ENCODE peak calls at places on chromosomes 6 and 20, in nine cellular contexts. One of them, this sample, is unnamed.

GRCh38 chr20:7383218-7383617 is 557.0 kb downstream of the HAO1 start:
- DNase-seq in NCI-H1105 treated with DMSO at 0.1 percent for 48 hours: no peak
- DNase-seq in AG20443: no peak
- DNase-seq in dermis microvascular lymphatic vessel endothelial cell: no peak
- DNase-seq in epithelial cell of proximal tubule: no peak
- DNase-seq in stomach: no peak
- DNase-seq in renal cortical epithelial cell: peak; percentile 20
- DNase-seq in H4: no peak
- DNase-seq in cardiac septum: no peak
- DNase-seq in this sample: no peak

GRCh38 chr20:34235875-34236274 is 5.3 kb upstream of the ASIP start:
- DNase-seq in NCI-H1105 treated with DMSO at 0.1 percent for 48 hours: no peak
- DNase-seq in epithelial cell of proximal tubule: no peak
- DNase-seq in cardiac septum: no peak
- DNase-seq in renal cortical epithelial cell: no peak
- DNase-seq in AG20443: no peak
- DNase-seq in stomach: no peak
- DNase-seq in dermis microvascular lymphatic vessel endothelial cell: no peak
- DNase-seq in H4: no peak
- DNase-seq in this sample: no peak

GRCh38 chr6:34295721-34296120 is 46.9 kb upstream of the SMIM29 start:
- DNase-seq in AG20443: no peak
- DNase-seq in dermis microvascular lymphatic vessel endothelial cell: no peak
- DNase-seq in H4: no peak
- DNase-seq in renal cortical epithelial cell: peak; percentile 79
- DNase-seq in cardiac septum: no peak
- DNase-seq in NCI-H1105 treated with DMSO at 0.1 percent for 48 hours: no peak
- DNase-seq in epithelial cell of proximal tubule: peak; percentile 66
- DNase-seq in stomach: no peak
- DNase-seq in this sample: no peak

GRCh38 chr6:49326337-49326736 is 136.7 kb downstream of the MMUT start:
- DNase-seq in AG20443: peak; percentile 36
- DNase-seq in NCI-H1105 treated with DMSO at 0.1 percent for 48 hours: no peak
- DNase-seq in H4: no peak
- DNase-seq in dermis microvascular lymphatic vessel endothelial cell: peak; percentile 74
- DNase-seq in epithelial cell of proximal tubule: no peak
- DNase-seq in cardiac septum: no peak
- DNase-seq in renal cortical epithelial cell: peak; percentile 66
- DNase-seq in stomach: no peak
- DNase-seq in this sample: no peak

GRCh38 chr6:7974553-7974931 is 64.0 kb upstream of the TXNDC5 start:
- DNase-seq in epithelial cell of proximal tubule: no peak
- DNase-seq in AG20443: no peak
- DNase-seq in NCI-H1105 treated with DMSO at 0.1 percent for 48 hours: no peak
- DNase-seq in renal cortical epithelial cell: no peak
- DNase-seq in cardiac septum: no peak
- DNase-seq in H4: no peak
- DNase-seq in stomach: no peak
- DNase-seq in dermis microvascular lymphatic vessel endothelial cell: no peak
- DNase-seq in this sample: no peak

GRCh38 chr20:62872184-62872862 is 10.7 kb upstream of the TCFL5 start:
- DNase-seq in cardiac septum: no peak
- DNase-seq in AG20443: no peak
- DNase-seq in epithelial cell of proximal tubule: no peak
- DNase-seq in NCI-H1105 treated with DMSO at 0.1 percent for 48 hours: no peak
- DNase-seq in stomach: no peak
- DNase-seq in dermis microvascular lymphatic vessel endothelial cell: no peak
- DNase-seq in renal cortical epithelial cell: no peak
- DNase-seq in H4: no peak
- DNase-seq in this sample: no peak

GRCh38 chr6:35489995-35490791 is 6.7 kb downstream of the TEAD3 start:
- DNase-seq in renal cortical epithelial cell: no peak
- DNase-seq in stomach: no peak
- DNase-seq in cardiac septum: peak; percentile 93
- DNase-seq in H4: no peak
- DNase-seq in NCI-H1105 treated with DMSO at 0.1 percent for 48 hours: no peak
- DNase-seq in epithelial cell of proximal tubule: no peak
- DNase-seq in AG20443: peak; percentile 89
- DNase-seq in dermis microvascular lymphatic vessel endothelial cell: no peak
- DNase-seq in this sample: no peak

GRCh38 chr6:141562181-141562800 is 570.4 kb upstream of the GJE1 start:
- DNase-seq in H4: no peak
- DNase-seq in NCI-H1105 treated with DMSO at 0.1 percent for 48 hours: peak; percentile 58
- DNase-seq in renal cortical epithelial cell: peak; percentile 27
- DNase-seq in epithelial cell of proximal tubule: no peak
- DNase-seq in cardiac septum: no peak
- DNase-seq in AG20443: peak; percentile 19
- DNase-seq in dermis microvascular lymphatic vessel endothelial cell: peak; percentile 78
- DNase-seq in stomach: no peak
- DNase-seq in this sample: peak; percentile 71

GRCh38 chr6:111944541-111944940 is 71.3 kb upstream of the FYN start:
- DNase-seq in NCI-H1105 treated with DMSO at 0.1 percent for 48 hours: no peak
- DNase-seq in epithelial cell of proximal tubule: no peak
- DNase-seq in renal cortical epithelial cell: no peak
- DNase-seq in dermis microvascular lymphatic vessel endothelial cell: no peak
- DNase-seq in H4: no peak
- DNase-seq in stomach: no peak
- DNase-seq in AG20443: no peak
- DNase-seq in cardiac septum: no peak
- DNase-seq in this sample: no peak

GRCh38 chr20:53681352-53682212 is 87.9 kb upstream of the ZNF217 start:
- DNase-seq in AG20443: no peak
- DNase-seq in stomach: peak; percentile 41
- DNase-seq in NCI-H1105 treated with DMSO at 0.1 percent for 48 hours: no peak
- DNase-seq in H4: no peak
- DNase-seq in cardiac septum: no peak
- DNase-seq in epithelial cell of proximal tubule: no peak
- DNase-seq in renal cortical epithelial cell: no peak
- DNase-seq in dermis microvascular lymphatic vessel endothelial cell: no peak
- DNase-seq in this sample: no peak

GRCh38 chr6:97445406-97445805 is 162.4 kb upstream of the MMS22L start:
- DNase-seq in epithelial cell of proximal tubule: no peak
- DNase-seq in H4: no peak
- DNase-seq in NCI-H1105 treated with DMSO at 0.1 percent for 48 hours: no peak
- DNase-seq in dermis microvascular lymphatic vessel endothelial cell: no peak
- DNase-seq in renal cortical epithelial cell: no peak
- DNase-seq in AG20443: no peak
- DNase-seq in stomach: no peak
- DNase-seq in cardiac septum: no peak
- DNase-seq in this sample: no peak

GRCh38 chr6:2158596-2159271 is 86.7 kb downstream of the GMDS start:
- DNase-seq in H4: peak; percentile 53
- DNase-seq in NCI-H1105 treated with DMSO at 0.1 percent for 48 hours: no peak
- DNase-seq in AG20443: peak; percentile 25
- DNase-seq in stomach: no peak
- DNase-seq in dermis microvascular lymphatic vessel endothelial cell: no peak
- DNase-seq in cardiac septum: no peak
- DNase-seq in renal cortical epithelial cell: peak; percentile 49
- DNase-seq in epithelial cell of proximal tubule: peak; percentile 27
- DNase-seq in this sample: no peak

GRCh38 chr6:129135421-129135820 is 252.5 kb downstream of the LAMA2 start:
- DNase-seq in stomach: no peak
- DNase-seq in H4: no peak
- DNase-seq in dermis microvascular lymphatic vessel endothelial cell: no peak
- DNase-seq in cardiac septum: no peak
- DNase-seq in NCI-H1105 treated with DMSO at 0.1 percent for 48 hours: no peak
- DNase-seq in AG20443: peak; percentile 18
- DNase-seq in epithelial cell of proximal tubule: no peak
- DNase-seq in renal cortical epithelial cell: no peak
- DNase-seq in this sample: no peak

GRCh38 chr6:84549912-84550311 is 214.5 kb downstream of the TBX18 start:
- DNase-seq in NCI-H1105 treated with DMSO at 0.1 percent for 48 hours: no peak
- DNase-seq in AG20443: no peak
- DNase-seq in cardiac septum: no peak
- DNase-seq in stomach: no peak
- DNase-seq in dermis microvascular lymphatic vessel endothelial cell: no peak
- DNase-seq in H4: no peak
- DNase-seq in epithelial cell of proximal tubule: no peak
- DNase-seq in renal cortical epithelial cell: no peak
- DNase-seq in this sample: no peak

GRCh38 chr6:111012143-111012452 is 30.3 kb downstream of the RPF2 start:
- DNase-seq in dermis microvascular lymphatic vessel endothelial cell: no peak
- DNase-seq in stomach: no peak
- DNase-seq in renal cortical epithelial cell: no peak
- DNase-seq in epithelial cell of proximal tubule: no peak
- DNase-seq in cardiac septum: no peak
- DNase-seq in H4: no peak
- DNase-seq in NCI-H1105 treated with DMSO at 0.1 percent for 48 hours: no peak
- DNase-seq in AG20443: no peak
- DNase-seq in this sample: no peak

GRCh38 chr6:133553652-133554051 is 312.5 kb downstream of the EYA4 start:
- DNase-seq in AG20443: peak; percentile 44
- DNase-seq in dermis microvascular lymphatic vessel endothelial cell: peak; percentile 56
- DNase-seq in stomach: peak; percentile 54
- DNase-seq in H4: peak; percentile 55
- DNase-seq in NCI-H1105 treated with DMSO at 0.1 percent for 48 hours: peak; percentile 66
- DNase-seq in epithelial cell of proximal tubule: peak; percentile 10
- DNase-seq in renal cortical epithelial cell: peak; percentile 65
- DNase-seq in cardiac septum: no peak
- DNase-seq in this sample: peak; percentile 40

GRCh38 chr6:33193619-33194018 is 1.4 kb upstream of the COL11A2 start:
- DNase-seq in renal cortical epithelial cell: no peak
- DNase-seq in epithelial cell of proximal tubule: no peak
- DNase-seq in AG20443: no peak
- DNase-seq in cardiac septum: no peak
- DNase-seq in NCI-H1105 treated with DMSO at 0.1 percent for 48 hours: no peak
- DNase-seq in dermis microvascular lymphatic vessel endothelial cell: no peak
- DNase-seq in stomach: no peak
- DNase-seq in H4: no peak
- DNase-seq in this sample: no peak

GRCh38 chr6:136608991-136609390 is 58.8 kb upstream of the MAP7 start:
- DNase-seq in renal cortical epithelial cell: peak; percentile 43
- DNase-seq in epithelial cell of proximal tubule: no peak
- DNase-seq in H4: no peak
- DNase-seq in stomach: no peak
- DNase-seq in AG20443: peak; percentile 46
- DNase-seq in NCI-H1105 treated with DMSO at 0.1 percent for 48 hours: no peak
- DNase-seq in cardiac septum: no peak
- DNase-seq in dermis microvascular lymphatic vessel endothelial cell: no peak
- DNase-seq in this sample: no peak

GRCh38 chr20:2955257-2955950 is 82.1 kb downstream of the PTPRA start:
- DNase-seq in AG20443: no peak
- DNase-seq in H4: no peak
- DNase-seq in NCI-H1105 treated with DMSO at 0.1 percent for 48 hours: no peak
- DNase-seq in cardiac septum: no peak
- DNase-seq in renal cortical epithelial cell: no peak
- DNase-seq in epithelial cell of proximal tubule: no peak
- DNase-seq in stomach: no peak
- DNase-seq in dermis microvascular lymphatic vessel endothelial cell: no peak
- DNase-seq in this sample: no peak

GRCh38 chr20:61891916-61892649 is 173.6 kb downstream of the TAF4 start:
- DNase-seq in cardiac septum: no peak
- DNase-seq in renal cortical epithelial cell: no peak
- DNase-seq in NCI-H1105 treated with DMSO at 0.1 percent for 48 hours: no peak
- DNase-seq in dermis microvascular lymphatic vessel endothelial cell: no peak
- DNase-seq in stomach: no peak
- DNase-seq in AG20443: no peak
- DNase-seq in epithelial cell of proximal tubule: no peak
- DNase-seq in H4: no peak
- DNase-seq in this sample: no peak

GRCh38 chr20:63495771-63496403 is 3.0 kb downstream of the EEF1A2 start:
- DNase-seq in epithelial cell of proximal tubule: no peak
- DNase-seq in cardiac septum: peak; percentile 89
- DNase-seq in NCI-H1105 treated with DMSO at 0.1 percent for 48 hours: peak; percentile 31
- DNase-seq in stomach: peak; percentile 79
- DNase-seq in dermis microvascular lymphatic vessel endothelial cell: no peak
- DNase-seq in renal cortical epithelial cell: no peak
- DNase-seq in H4: no peak
- DNase-seq in AG20443: peak; percentile 88
- DNase-seq in this sample: peak; percentile 32

GRCh38 chr6:149221774-149222070 is 95.8 kb upstream of the TAB2 start:
- DNase-seq in cardiac septum: no peak
- DNase-seq in NCI-H1105 treated with DMSO at 0.1 percent for 48 hours: no peak
- DNase-seq in stomach: no peak
- DNase-seq in H4: no peak
- DNase-seq in AG20443: no peak
- DNase-seq in renal cortical epithelial cell: peak; percentile 43
- DNase-seq in epithelial cell of proximal tubule: no peak
- DNase-seq in dermis microvascular lymphatic vessel endothelial cell: no peak
- DNase-seq in this sample: no peak

GRCh38 chr6:138382498-138383265 is 5.0 kb downstream of the SMIM28 start:
- DNase-seq in AG20443: no peak
- DNase-seq in cardiac septum: no peak
- DNase-seq in stomach: no peak
- DNase-seq in H4: no peak
- DNase-seq in renal cortical epithelial cell: peak; percentile 50
- DNase-seq in epithelial cell of proximal tubule: no peak
- DNase-seq in NCI-H1105 treated with DMSO at 0.1 percent for 48 hours: no peak
- DNase-seq in dermis microvascular lymphatic vessel endothelial cell: no peak
- DNase-seq in this sample: no peak

GRCh38 chr6:136508701-136509387 is 41.4 kb downstream of the MAP7 start:
- DNase-seq in renal cortical epithelial cell: peak; percentile 69
- DNase-seq in dermis microvascular lymphatic vessel endothelial cell: no peak
- DNase-seq in cardiac septum: no peak
- DNase-seq in stomach: no peak
- DNase-seq in NCI-H1105 treated with DMSO at 0.1 percent for 48 hours: no peak
- DNase-seq in AG20443: no peak
- DNase-seq in epithelial cell of proximal tubule: peak; percentile 41
- DNase-seq in H4: no peak
- DNase-seq in this sample: no peak

GRCh38 chr6:7919871-7920270 is 9.3 kb upstream of the TXNDC5 start:
- DNase-seq in stomach: no peak
- DNase-seq in NCI-H1105 treated with DMSO at 0.1 percent for 48 hours: no peak
- DNase-seq in cardiac septum: no peak
- DNase-seq in renal cortical epithelial cell: peak; percentile 78
- DNase-seq in dermis microvascular lymphatic vessel endothelial cell: no peak
- DNase-seq in epithelial cell of proximal tubule: peak; percentile 45
- DNase-seq in AG20443: no peak
- DNase-seq in H4: no peak
- DNase-seq in this sample: no peak

GRCh38 chr6:125597411-125598253 is 151.8 kb upstream of the HEY2 start:
- DNase-seq in NCI-H1105 treated with DMSO at 0.1 percent for 48 hours: peak; percentile 96
- DNase-seq in H4: peak; percentile 15
- DNase-seq in epithelial cell of proximal tubule: peak; percentile 62
- DNase-seq in cardiac septum: no peak
- DNase-seq in stomach: no peak
- DNase-seq in AG20443: no peak
- DNase-seq in dermis microvascular lymphatic vessel endothelial cell: no peak
- DNase-seq in renal cortical epithelial cell: peak; percentile 98
- DNase-seq in this sample: peak; percentile 55

GRCh38 chr6:3031857-3032256 is 32.2 kb downstream of the NQO2 start:
- DNase-seq in epithelial cell of proximal tubule: no peak
- DNase-seq in stomach: no peak
- DNase-seq in renal cortical epithelial cell: no peak
- DNase-seq in dermis microvascular lymphatic vessel endothelial cell: no peak
- DNase-seq in cardiac septum: no peak
- DNase-seq in NCI-H1105 treated with DMSO at 0.1 percent for 48 hours: peak; percentile 8
- DNase-seq in H4: no peak
- DNase-seq in AG20443: no peak
- DNase-seq in this sample: no peak

GRCh38 chr6:50952092-50952932 is 133.6 kb downstream of the TFAP2B start:
- DNase-seq in cardiac septum: no peak
- DNase-seq in AG20443: no peak
- DNase-seq in renal cortical epithelial cell: peak; percentile 66
- DNase-seq in stomach: no peak
- DNase-seq in H4: peak; percentile 51
- DNase-seq in NCI-H1105 treated with DMSO at 0.1 percent for 48 hours: peak; percentile 34
- DNase-seq in dermis microvascular lymphatic vessel endothelial cell: no peak
- DNase-seq in epithelial cell of proximal tubule: no peak
- DNase-seq in this sample: no peak

GRCh38 chr20:58131581-58132142 is 96.8 kb downstream of the ANKRD60 start:
- DNase-seq in stomach: no peak
- DNase-seq in dermis microvascular lymphatic vessel endothelial cell: no peak
- DNase-seq in renal cortical epithelial cell: peak; percentile 69
- DNase-seq in AG20443: peak; percentile 63
- DNase-seq in epithelial cell of proximal tubule: no peak
- DNase-seq in NCI-H1105 treated with DMSO at 0.1 percent for 48 hours: peak; percentile 51
- DNase-seq in cardiac septum: peak; percentile 27
- DNase-seq in H4: peak; percentile 96
- DNase-seq in this sample: no peak

GRCh38 chr20:57246008-57246407 is 20.4 kb downstream of the BMP7 start:
- DNase-seq in stomach: no peak
- DNase-seq in dermis microvascular lymphatic vessel endothelial cell: no peak
- DNase-seq in cardiac septum: no peak
- DNase-seq in H4: no peak
- DNase-seq in AG20443: no peak
- DNase-seq in NCI-H1105 treated with DMSO at 0.1 percent for 48 hours: peak; percentile 68
- DNase-seq in renal cortical epithelial cell: no peak
- DNase-seq in epithelial cell of proximal tubule: no peak
- DNase-seq in this sample: no peak

GRCh38 chr6:31103136-31103535 is 9.2 kb downstream of the C6orf15 start:
- DNase-seq in dermis microvascular lymphatic vessel endothelial cell: no peak
- DNase-seq in AG20443: no peak
- DNase-seq in epithelial cell of proximal tubule: no peak
- DNase-seq in H4: no peak
- DNase-seq in cardiac septum: no peak
- DNase-seq in renal cortical epithelial cell: no peak
- DNase-seq in stomach: no peak
- DNase-seq in NCI-H1105 treated with DMSO at 0.1 percent for 48 hours: no peak
- DNase-seq in this sample: no peak